ENCODE peak calls at places on chromosome 4, in ten cellular contexts. G, S, C, U, R, D, T, P, L and H are unnamed samples.

GRCh38 chr4:81746071-81746470 is 274.4 kb upstream of the RASGEF1B start:
- DNase-seq in C (no peak), D (no peak), U (no peak), L (no peak), S (no peak), T (no peak), R (no peak), P (no peak), G (no peak), H (no peak)

GRCh38 chr4:99679204-99679603 is 21.6 kb upstream of the C4orf54 start:
- DNase-seq in D (no peak), G (no peak), R (peak), L (no peak), P (no peak), C (no peak), S (no peak), T (peak), U (no peak), H (no peak)

GRCh38 chr4:1195109-1195671 is 22.8 kb upstream of the SPON2 start:
- DNase-seq in S (peak), G (no peak), D (no peak), L (peak), T (peak), C (no peak), P (no peak), R (no peak), U (peak), H (no peak)

GRCh38 chr4:79920454-79920853 is 152.6 kb downstream of the ANTXR2 start:
- DNase-seq in S (no peak), P (no peak), R (no peak), D (no peak), U (no peak), C (no peak), T (no peak), L (no peak), G (no peak), H (no peak)

GRCh38 chr4:54746228-54746627 is 88.5 kb downstream of the KIT start:
- DNase-seq in G (peak), S (no peak), L (no peak), P (no peak), T (no peak), C (no peak), R (peak), U (no peak), D (no peak), H (peak)

GRCh38 chr4:184568770-184569169 is 80.5 kb downstream of the CASP3 start:
- DNase-seq in G (no peak), R (no peak), D (no peak), L (no peak), C (no peak), T (no peak), S (no peak), P (no peak), U (no peak), H (no peak)

GRCh38 chr4:24419147-24420034 is 165.0 kb downstream of the DHX15 start:
- DNase-seq in L (peak), C (peak), R (peak), D (peak), T (peak), P (no peak), S (peak), U (peak), G (peak), H (peak)

GRCh38 chr4:150072906-150073714 is 5.1 kb upstream of the DCLK2 start:
- DNase-seq in G (peak), P (no peak), S (no peak), C (peak), L (no peak), D (no peak), R (peak), T (no peak), U (no peak), H (no peak)

GRCh38 chr4:3336389-3337356 is 43.9 kb downstream of the RGS12 start:
- DNase-seq in G (peak), R (no peak), L (no peak), U (no peak), D (no peak), T (no peak), C (no peak), S (no peak), P (no peak), H (no peak)

GRCh38 chr4:158938462-158939044 is 164.3 kb upstream of the RAPGEF2 start:
- DNase-seq in C (no peak), P (no peak), T (no peak), S (no peak), D (no peak), G (peak), R (peak), L (no peak), U (no peak), H (peak)

GRCh38 chr4:167282171-167282864 is 48.0 kb upstream of the SPOCK3 start:
- DNase-seq in L (no peak), G (peak), D (no peak), R (no peak), P (no peak), U (no peak), S (no peak), C (no peak), T (no peak), H (no peak)

GRCh38 chr4:41205130-41205529 is 9.2 kb downstream of the APBB2 start:
- DNase-seq in P (no peak), C (no peak), S (no peak), D (no peak), G (no peak), T (no peak), L (no peak), U (no peak), R (no peak), H (no peak)

GRCh38 chr4:42104521-42104920 is 47.9 kb downstream of the BEND4 start:
- DNase-seq in T (no peak), R (peak), P (no peak), L (no peak), G (peak), U (no peak), C (peak), D (no peak), S (no peak), H (peak)

GRCh38 chr4:35461931-35462659 is 782.2 kb downstream of the ARAP2 start:
- DNase-seq in P (no peak), U (no peak), D (peak), L (no peak), T (no peak), S (no peak), G (no peak), R (no peak), C (no peak), H (no peak)

GRCh38 chr4:42050850-42051249 is 60.5 kb downstream of the SLC30A9 start:
- DNase-seq in C (no peak), U (no peak), R (peak), L (no peak), T (no peak), D (no peak), G (no peak), P (no peak), S (no peak), H (no peak)

GRCh38 chr4:148359769-148360168 is 82.4 kb downstream of the NR3C2 start:
- DNase-seq in L (no peak), T (no peak), U (no peak), D (no peak), G (no peak), P (no peak), C (no peak), S (no peak), R (no peak), H (no peak)

GRCh38 chr4:181647396-181648107 is 595.6 kb upstream of the TENM3 start:
- DNase-seq in L (no peak), S (no peak), T (no peak), P (no peak), G (peak), U (no peak), R (peak), D (no peak), C (no peak), H (no peak)

GRCh38 chr4:151195801-151196200 is 81.2 kb upstream of the PRSS48 start:
- DNase-seq in U (no peak), T (no peak), R (peak), C (no peak), D (no peak), S (no peak), G (peak), L (no peak), P (no peak), H (no peak)

GRCh38 chr4:170090667-170091052 is 904 bp upstream of the AADAT start:
- DNase-seq in R (peak), S (no peak), D (no peak), U (no peak), P (no peak), T (no peak), C (no peak), G (no peak), L (no peak), H (no peak)

GRCh38 chr4:67546971-67547370 is 1.7 kb upstream of the CENPC start:
- DNase-seq in D (no peak), U (no peak), S (no peak), G (no peak), P (no peak), T (no peak), C (no peak), L (no peak), R (no peak), H (no peak)

GRCh38 chr4:138981930-138982390 is 33.6 kb upstream of the NOCT start:
- DNase-seq in T (peak), G (peak), S (no peak), R (peak), L (no peak), P (no peak), D (no peak), U (no peak), C (peak), H (no peak)

GRCh38 chr4:156725257-156725656 is 246.3 kb downstream of the PDGFC start:
- DNase-seq in C (no peak), G (no peak), U (no peak), D (no peak), P (no peak), S (peak), R (no peak), L (peak), T (no peak), H (no peak)

GRCh38 chr4:164779080-164779479 is 25.1 kb downstream of the SMIM31 start:
- DNase-seq in S (no peak), G (no peak), P (no peak), L (no peak), T (no peak), C (no peak), D (no peak), U (no peak), R (peak), H (no peak)

GRCh38 chr4:163544407-163545038 is 50.0 kb downstream of the TMA16 start:
- DNase-seq in U (peak), T (peak), S (peak), P (no peak), L (peak), R (peak), D (no peak), C (no peak), G (peak), H (no peak)

DNA sequence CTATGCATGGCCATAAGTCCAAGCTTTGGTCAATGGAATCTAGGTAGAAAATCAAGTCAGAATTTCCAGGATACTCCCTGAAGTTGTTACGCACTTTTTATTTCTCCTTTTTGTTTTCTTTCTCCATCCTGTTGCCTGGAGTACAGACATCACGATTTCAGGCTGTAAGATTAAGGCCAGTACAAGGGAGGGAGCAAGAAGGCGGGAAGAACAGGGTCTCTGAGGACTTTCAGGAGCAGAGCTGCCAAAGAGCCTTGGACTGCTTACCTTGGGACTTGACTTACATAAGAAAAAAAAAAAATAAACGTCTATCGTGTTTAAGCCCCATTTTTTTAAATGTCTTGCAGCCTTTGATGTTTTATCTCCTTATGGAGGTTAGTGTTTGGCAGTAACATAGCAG is 107.1 kb downstream of the CLNK start:
- DNase-seq in P (no peak), C (no peak), U (no peak), L (no peak), S (no peak), R (no peak), D (no peak), G (no peak), T (no peak), H (no peak)
- H3K4me3 ChIP-seq in P (no peak), C (no peak), U (no peak), L (no peak), S (no peak), R (no peak), D (no peak), G (no peak), T (no peak), H (no peak)

GRCh38 chr4:30721353-30722091 is 1.4 kb downstream of the PCDH7 start:
- DNase-seq in D (no peak), R (peak), G (peak), L (peak), S (peak), C (no peak), U (peak), P (no peak), T (peak), H (no peak)
- H3K4me3 ChIP-seq in D (peak), R (peak), G (peak), L (peak), S (peak), C (peak), U (peak), P (peak), T (no peak), H (peak)

DNA sequence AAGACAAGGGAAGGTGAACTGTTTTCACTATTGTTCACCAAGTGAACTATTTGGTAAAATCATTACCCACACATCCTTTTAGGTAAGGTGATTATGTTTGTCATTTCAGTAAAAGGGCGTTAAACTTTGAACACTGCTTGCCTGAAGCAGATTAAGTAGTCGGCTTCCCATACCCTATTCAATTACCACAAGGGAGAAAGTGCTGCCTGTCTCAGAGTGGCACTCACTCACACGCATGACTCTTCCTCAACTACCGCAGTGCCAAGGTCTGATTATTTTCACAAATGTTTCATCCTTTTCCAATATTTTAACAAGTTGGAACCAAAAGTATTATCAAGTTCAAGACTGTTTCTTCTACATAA is 11.0 kb downstream of the VEGFC start:
- DNase-seq in D (no peak), L (no peak), R (peak), P (no peak), T (no peak), U (no peak), S (no peak), C (no peak), G (no peak), H (no peak)
- H3K4me3 ChIP-seq in D (no peak), L (no peak), R (peak), P (no peak), T (no peak), U (no peak), S (no peak), C (no peak), G (no peak), H (peak)

GRCh38 chr4:15651682-15652081 is 3.5 kb downstream of the FBXL5 start:
- DNase-seq in U (no peak), R (peak), C (no peak), G (no peak), D (no peak), P (no peak), L (no peak), T (no peak), S (no peak), H (no peak)

GRCh38 chr4:15654556-15655222 is 468 bp downstream of the FBXL5 start:
- DNase-seq in T (peak), G (peak), U (peak), C (no peak), P (no peak), S (peak), L (peak), D (no peak), R (peak), H (no peak)

GRCh38 chr4:15652191-15652590 is 3.0 kb downstream of the FBXL5 start:
- DNase-seq in R (peak), C (no peak), G (no peak), S (no peak), U (no peak), D (no peak), T (no peak), P (no peak), L (no peak), H (no peak)

GRCh38 chr4:15653864-15654391 is 1.2 kb downstream of the FBXL5 start:
- DNase-seq in T (peak), S (no peak), D (no peak), R (peak), L (no peak), C (no peak), P (no peak), G (peak), U (no peak), H (no peak)

DNA sequence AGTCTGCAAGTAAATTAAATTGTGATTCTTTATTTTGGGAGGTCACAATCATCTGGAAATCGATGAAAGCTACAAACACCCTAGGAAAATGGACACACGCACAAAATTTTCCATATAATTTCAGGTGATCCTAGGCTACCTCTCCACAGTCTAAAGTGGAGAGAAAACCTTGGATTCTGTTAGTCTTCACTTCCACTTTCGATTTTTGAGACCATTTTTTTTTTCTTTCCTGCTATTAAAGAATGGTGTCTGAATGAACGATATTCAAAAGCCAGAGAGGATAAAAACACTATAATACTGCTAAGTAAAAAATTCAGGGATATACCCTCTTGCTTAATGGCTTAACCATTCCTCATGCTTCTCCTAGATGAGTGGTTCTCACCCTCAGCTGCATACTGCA is 1.7 kb downstream of the FBXL5 start:
- DNase-seq in S (no peak), D (no peak), R (no peak), T (no peak), C (no peak), P (no peak), U (no peak), G (no peak), L (no peak), H (no peak)
- H3K4me3 ChIP-seq in S (peak), D (no peak), R (peak), T (peak), C (peak), P (peak), U (no peak), G (peak), L (peak), H (peak)

DNA sequence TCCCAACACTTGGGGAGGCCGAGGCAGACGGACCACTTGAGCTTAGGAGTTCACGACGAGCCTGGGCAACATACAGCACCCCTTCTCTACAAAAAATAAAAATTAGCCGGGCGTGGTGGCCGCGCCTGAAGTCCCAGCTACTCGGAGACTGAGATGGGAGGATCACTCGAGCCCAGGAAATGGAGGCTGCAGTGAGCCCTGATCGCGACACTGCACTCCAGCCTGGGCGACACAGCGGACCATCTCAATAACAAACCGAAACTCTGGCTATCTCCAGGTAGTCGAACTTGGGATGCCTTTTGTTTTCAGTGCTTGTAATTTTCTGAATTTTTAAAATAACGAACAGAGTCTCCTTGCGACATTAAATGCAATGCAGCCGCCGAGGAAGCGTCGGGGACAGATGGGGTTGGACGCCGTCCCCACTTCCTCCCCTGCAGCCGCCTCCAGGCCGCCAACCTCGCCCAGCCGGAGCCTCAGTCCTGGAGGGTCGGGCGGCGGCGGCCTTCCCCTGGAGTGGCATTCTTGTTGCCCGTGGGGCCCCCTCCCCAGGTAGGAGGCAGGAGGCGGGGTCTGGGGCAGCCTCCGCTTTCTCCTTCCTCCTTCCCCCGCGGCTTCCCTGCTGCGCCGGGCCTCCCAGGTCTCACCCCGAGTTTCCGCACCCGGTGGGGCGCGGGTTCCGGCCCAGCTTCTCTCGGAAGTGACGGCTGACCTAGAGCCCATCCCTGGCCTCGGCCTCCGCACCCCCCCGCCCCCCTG is 14.6 kb downstream of the HMX1 start:
- DNase-seq in T (no peak), S (peak), U (peak), C (no peak), D (no peak), P (no peak), L (peak), G (no peak), R (no peak), H (no peak)
- H3K4me3 ChIP-seq in T (no peak), S (peak), U (no peak), C (no peak), D (peak), P (peak), L (peak), G (no peak), R (no peak), H (no peak)

GRCh38 chr4:4666693-4667642 is 125.1 kb upstream of the STX18 start:
- DNase-seq in P (no peak), S (no peak), G (no peak), D (no peak), T (no peak), L (no peak), R (peak), C (no peak), U (no peak), H (no peak)
- H3K4me3 ChIP-seq in P (no peak), S (no peak), G (no peak), D (no peak), T (no peak), L (no peak), R (peak), C (no peak), U (no peak), H (no peak)

DNA sequence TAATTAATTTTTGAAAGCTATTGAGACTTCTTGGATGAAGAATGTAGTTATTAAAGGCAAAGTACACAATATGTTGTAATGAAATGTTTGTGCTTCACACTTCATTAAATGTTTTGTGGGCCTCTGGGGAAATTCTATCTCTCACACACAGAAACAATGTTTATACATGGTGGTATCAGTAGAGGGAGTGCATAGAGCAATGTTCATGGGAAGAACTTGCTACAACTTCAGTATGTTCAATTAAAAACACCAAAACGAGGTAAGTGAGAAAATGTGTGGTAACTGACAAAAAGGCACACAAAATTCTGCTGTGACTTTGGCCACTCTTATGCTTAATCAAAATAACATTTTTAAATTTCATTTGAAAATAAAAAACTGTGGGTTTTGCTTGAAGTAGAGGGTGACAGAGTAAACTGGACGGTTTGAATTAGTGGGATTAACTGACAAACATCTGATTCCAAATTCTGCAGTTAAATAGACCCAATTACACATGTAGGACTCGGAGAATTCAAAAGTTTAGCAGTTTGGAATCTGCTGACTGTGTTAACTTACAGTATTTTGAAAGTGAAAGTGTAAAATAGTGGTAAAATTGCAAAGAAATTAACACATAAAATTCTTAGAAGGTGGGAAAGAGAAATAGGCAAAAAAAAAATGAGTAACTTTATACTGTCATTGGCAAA is 111.4 kb upstream of the TTC29 start:
- DNase-seq in L (no peak), S (no peak), C (no peak), R (peak), D (no peak), P (no peak), G (peak), T (no peak), U (no peak), H (no peak)
- H3K4me3 ChIP-seq in L (peak), S (peak), C (peak), R (peak), D (no peak), P (peak), G (peak), T (no peak), U (no peak), H (peak)

GRCh38 chr4:114304567-114304966 is 294.0 kb upstream of the UGT8 start:
- DNase-seq in R (no peak), D (no peak), T (no peak), G (no peak), C (no peak), L (no peak), U (no peak), S (no peak), P (no peak), H (no peak)

GRCh38 chr4:114302472-114302871 is 296.1 kb upstream of the UGT8 start:
- DNase-seq in P (no peak), G (no peak), C (no peak), D (no peak), R (no peak), T (no peak), S (no peak), L (no peak), U (no peak), H (peak)
- H3K4me3 ChIP-seq in P (no peak), G (no peak), C (no peak), D (no peak), R (no peak), T (no peak), S (no peak), L (no peak), U (no peak), H (no peak)